ENCODE peak calls at places on chromosomes 13 and 19, in eight cellular contexts. One of them, this sample, is unnamed.

GRCh38 chr13:112756511-112756966 is 66.7 kb downstream of the ATP11A start:
- DNase-seq in PC-3: no peak
- DNase-seq in GM23338: no peak
- DNase-seq in keratinocyte: no peak
- DNase-seq in HCT116: no peak
- DNase-seq in fibroblast of lung: no peak
- DNase-seq in GM23248: no peak
- DNase-seq in neural progenitor cell: no peak
- DNase-seq in this sample: no peak

GRCh38 chr19:10565028-10565566 is 713 bp downstream of the KRI1 start:
- DNase-seq in HCT116: no peak
- DNase-seq in GM23338: peak
- DNase-seq in GM23248: peak
- DNase-seq in PC-3: peak
- DNase-seq in keratinocyte: no peak
- DNase-seq in neural progenitor cell: peak
- DNase-seq in fibroblast of lung: peak
- DNase-seq in this sample: peak

GRCh38 chr13:106382569-106382968 is 152.9 kb downstream of the EFNB2 start:
- DNase-seq in neural progenitor cell: no peak
- DNase-seq in PC-3: no peak
- DNase-seq in HCT116: no peak
- DNase-seq in keratinocyte: no peak
- DNase-seq in fibroblast of lung: no peak
- DNase-seq in GM23338: no peak
- DNase-seq in GM23248: no peak
- DNase-seq in this sample: no peak

GRCh38 chr19:13401388-13401787 is 104.9 kb downstream of the CACNA1A start:
- DNase-seq in HCT116: peak
- DNase-seq in neural progenitor cell: no peak
- DNase-seq in GM23338: peak
- DNase-seq in keratinocyte: peak
- DNase-seq in PC-3: peak
- DNase-seq in fibroblast of lung: peak
- DNase-seq in GM23248: peak
- DNase-seq in this sample: peak

GRCh38 chr19:48135411-48135810 is 24.8 kb upstream of the PLA2G4C start:
- DNase-seq in neural progenitor cell: no peak
- DNase-seq in HCT116: no peak
- DNase-seq in keratinocyte: no peak
- DNase-seq in GM23248: peak
- DNase-seq in GM23338: peak
- DNase-seq in fibroblast of lung: no peak
- DNase-seq in PC-3: no peak
- DNase-seq in this sample: peak

GRCh38 chr13:44191504-44192171 is 182.0 kb upstream of the SERP2 start:
- DNase-seq in keratinocyte: no peak
- DNase-seq in PC-3: peak
- DNase-seq in GM23338: peak
- DNase-seq in fibroblast of lung: peak
- DNase-seq in neural progenitor cell: peak
- DNase-seq in GM23248: peak
- DNase-seq in HCT116: peak
- DNase-seq in this sample: peak

GRCh38 chr13:38582133-38582532 is 104.7 kb upstream of the FREM2 start:
- DNase-seq in GM23338: peak
- DNase-seq in GM23248: peak
- DNase-seq in fibroblast of lung: peak
- DNase-seq in keratinocyte: no peak
- DNase-seq in HCT116: no peak
- DNase-seq in PC-3: peak
- DNase-seq in neural progenitor cell: peak
- DNase-seq in this sample: peak

GRCh38 chr19:38970664-38971532 is 4.6 kb downstream of the FBXO17 start:
- DNase-seq in HCT116: no peak
- DNase-seq in PC-3: no peak
- DNase-seq in keratinocyte: no peak
- DNase-seq in GM23338: no peak
- DNase-seq in neural progenitor cell: no peak
- DNase-seq in fibroblast of lung: no peak
- DNase-seq in GM23248: peak
- DNase-seq in this sample: no peak

GRCh38 chr13:47831265-47831664 is 169.8 kb downstream of the SUCLA2 start:
- DNase-seq in GM23338: no peak
- DNase-seq in HCT116: no peak
- DNase-seq in neural progenitor cell: no peak
- DNase-seq in PC-3: no peak
- DNase-seq in keratinocyte: no peak
- DNase-seq in GM23248: peak
- DNase-seq in fibroblast of lung: no peak
- DNase-seq in this sample: no peak

GRCh38 chr19:35327642-35328041 is 1.3 kb upstream of the CD22 start:
- DNase-seq in keratinocyte: no peak
- DNase-seq in neural progenitor cell: peak
- DNase-seq in PC-3: peak
- DNase-seq in GM23338: peak
- DNase-seq in GM23248: no peak
- DNase-seq in fibroblast of lung: no peak
- DNase-seq in HCT116: no peak
- DNase-seq in this sample: no peak

GRCh38 chr13:77112961-77113360 is 86.0 kb upstream of the FBXL3 start:
- DNase-seq in GM23338: no peak
- DNase-seq in GM23248: no peak
- DNase-seq in PC-3: no peak
- DNase-seq in keratinocyte: no peak
- DNase-seq in neural progenitor cell: no peak
- DNase-seq in fibroblast of lung: no peak
- DNase-seq in HCT116: no peak
- DNase-seq in this sample: no peak

GRCh38 chr19:13554506-13555235 is 48.4 kb upstream of the CACNA1A start:
- DNase-seq in fibroblast of lung: peak
- DNase-seq in HCT116: no peak
- DNase-seq in GM23338: no peak
- DNase-seq in neural progenitor cell: no peak
- DNase-seq in PC-3: no peak
- DNase-seq in keratinocyte: no peak
- DNase-seq in GM23248: peak
- DNase-seq in this sample: no peak

GRCh38 chr13:64510698-64511097 is 2719.4 kb downstream of the PCDH9 start:
- DNase-seq in GM23338: no peak
- DNase-seq in HCT116: no peak
- DNase-seq in PC-3: no peak
- DNase-seq in fibroblast of lung: no peak
- DNase-seq in keratinocyte: no peak
- DNase-seq in GM23248: no peak
- DNase-seq in neural progenitor cell: no peak
- DNase-seq in this sample: no peak

GRCh38 chr19:51994048-51994644 is 7.5 kb upstream of the ZNF350 start:
- DNase-seq in GM23338: no peak
- DNase-seq in GM23248: peak
- DNase-seq in neural progenitor cell: no peak
- DNase-seq in keratinocyte: no peak
- DNase-seq in fibroblast of lung: no peak
- DNase-seq in PC-3: no peak
- DNase-seq in HCT116: no peak
- DNase-seq in this sample: no peak

GRCh38 chr19:12606796-12607195 is 3.8 kb downstream of the ZNF490 start:
- DNase-seq in fibroblast of lung: no peak
- DNase-seq in HCT116: no peak
- DNase-seq in neural progenitor cell: no peak
- DNase-seq in GM23338: no peak
- DNase-seq in GM23248: peak
- DNase-seq in keratinocyte: no peak
- DNase-seq in PC-3: no peak
- DNase-seq in this sample: no peak

GRCh38 chr13:89238496-89238895 is 1567.3 kb downstream of the SLITRK5 start:
- DNase-seq in HCT116: no peak
- DNase-seq in neural progenitor cell: no peak
- DNase-seq in GM23248: no peak
- DNase-seq in PC-3: no peak
- DNase-seq in fibroblast of lung: no peak
- DNase-seq in keratinocyte: peak
- DNase-seq in GM23338: no peak
- DNase-seq in this sample: no peak

GRCh38 chr13:47415048-47415447 is 518.2 kb upstream of the HTR2A start:
- DNase-seq in keratinocyte: no peak
- DNase-seq in neural progenitor cell: no peak
- DNase-seq in fibroblast of lung: peak
- DNase-seq in HCT116: no peak
- DNase-seq in GM23248: peak
- DNase-seq in GM23338: no peak
- DNase-seq in PC-3: no peak
- DNase-seq in this sample: no peak

GRCh38 chr19:50713556-50714236 is 5.9 kb downstream of the SHANK1 start:
- DNase-seq in GM23338: no peak
- DNase-seq in HCT116: no peak
- DNase-seq in GM23248: no peak
- DNase-seq in keratinocyte: no peak
- DNase-seq in PC-3: no peak
- DNase-seq in neural progenitor cell: no peak
- DNase-seq in fibroblast of lung: no peak
- DNase-seq in this sample: no peak
- TF ChIP-seq EZH2 in GM23338: no peak
- TF ChIP-seq EZH2 in HCT116: no peak
- TF ChIP-seq EZH2 in GM23248: no peak
- TF ChIP-seq EZH2 in keratinocyte: no peak
- TF ChIP-seq EZH2 in PC-3: no peak
- TF ChIP-seq EZH2 in neural progenitor cell: no peak
- TF ChIP-seq EZH2 in fibroblast of lung: no peak
- TF ChIP-seq EZH2 in this sample: no peak

DNA sequence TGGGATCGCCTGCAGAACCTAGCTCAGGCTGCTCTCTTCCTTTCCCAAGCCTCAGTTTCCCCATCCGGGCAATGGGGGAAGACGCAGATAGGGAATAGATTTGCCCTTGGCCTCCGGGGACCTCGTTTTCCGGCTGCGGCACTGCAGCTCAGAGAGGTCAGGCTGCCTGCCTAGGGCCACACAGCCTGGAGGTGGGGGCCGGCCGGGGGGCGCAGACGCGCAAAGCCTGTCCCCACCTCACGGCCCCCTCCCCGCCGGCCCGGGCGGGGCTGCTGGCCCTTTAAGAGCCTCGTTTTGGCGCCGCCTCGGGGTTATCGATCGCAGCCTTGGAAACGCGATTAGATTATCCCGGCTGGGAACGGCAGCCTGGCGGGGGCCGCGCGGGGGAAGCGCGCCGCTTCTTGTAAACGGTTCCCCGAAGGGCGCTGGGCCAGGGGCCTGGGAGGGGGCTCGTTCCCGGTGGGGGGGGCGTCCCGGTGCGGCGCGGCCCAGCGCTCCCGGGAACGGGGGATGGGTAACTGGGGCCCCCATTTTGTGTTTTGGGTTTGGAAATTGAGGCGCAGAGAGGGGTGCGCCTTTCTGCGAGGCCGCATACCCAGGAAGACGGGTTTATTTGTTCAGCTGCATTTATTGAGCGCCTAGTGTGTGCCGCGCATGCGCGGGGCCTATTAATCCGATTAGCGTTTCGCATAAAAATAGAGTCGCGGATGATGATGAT is 23.4 kb upstream of the TCF3 start:
- DNase-seq in fibroblast of lung: no peak
- DNase-seq in neural progenitor cell: peak
- DNase-seq in PC-3: no peak
- DNase-seq in GM23248: no peak
- DNase-seq in HCT116: no peak
- DNase-seq in keratinocyte: no peak
- DNase-seq in GM23338: peak
- DNase-seq in this sample: no peak
- TF ChIP-seq EZH2 in fibroblast of lung: no peak
- TF ChIP-seq EZH2 in neural progenitor cell: peak
- TF ChIP-seq EZH2 in PC-3: no peak
- TF ChIP-seq EZH2 in GM23248: no peak
- TF ChIP-seq EZH2 in HCT116: no peak
- TF ChIP-seq EZH2 in keratinocyte: peak
- TF ChIP-seq EZH2 in GM23338: no peak
- TF ChIP-seq EZH2 in this sample: no peak

DNA sequence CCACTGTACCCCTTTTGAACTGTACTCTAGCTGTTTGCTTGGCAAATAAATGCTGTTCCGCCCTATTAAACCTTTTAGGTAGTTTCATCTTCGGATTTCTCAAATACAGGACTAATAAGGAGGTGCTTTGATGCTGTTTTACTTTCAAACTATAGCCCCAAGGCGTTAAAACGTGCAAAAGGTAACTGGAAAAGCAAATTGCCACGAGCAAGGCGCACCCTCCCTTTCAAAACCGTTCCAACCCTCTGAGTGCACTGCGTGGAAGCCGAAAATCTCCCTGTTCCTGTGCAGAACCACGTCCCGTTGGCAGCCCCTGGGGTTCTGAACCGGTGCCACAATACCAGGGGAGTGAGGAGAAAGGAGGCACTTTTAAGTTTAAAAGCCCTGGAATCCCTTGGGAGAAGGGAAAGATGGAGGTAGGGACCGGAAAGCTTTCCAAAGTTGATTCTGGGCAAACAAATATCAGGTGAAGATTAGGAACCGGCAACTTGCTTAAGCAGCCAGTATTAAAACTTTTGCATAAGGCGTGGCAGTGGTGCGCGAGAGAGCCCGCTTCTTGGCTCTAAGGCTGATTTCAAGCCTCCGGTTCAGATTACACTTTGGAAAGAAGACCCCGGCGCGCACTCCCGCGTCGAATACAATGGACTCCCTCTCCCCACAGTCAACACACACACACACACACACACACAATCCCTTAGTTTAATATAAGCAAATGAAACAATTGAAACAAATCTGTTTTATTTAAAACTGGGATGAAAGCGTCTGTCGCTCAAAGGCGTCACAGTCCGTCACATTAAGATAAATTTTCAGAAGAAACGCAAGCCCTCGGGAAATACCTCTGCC is 9.5 kb downstream of the POU4F1 start:
- DNase-seq in neural progenitor cell: peak
- DNase-seq in GM23248: no peak
- DNase-seq in PC-3: no peak
- DNase-seq in keratinocyte: no peak
- DNase-seq in fibroblast of lung: no peak
- DNase-seq in HCT116: no peak
- DNase-seq in GM23338: peak
- DNase-seq in this sample: no peak
- TF ChIP-seq EZH2 in neural progenitor cell: peak
- TF ChIP-seq EZH2 in GM23248: no peak
- TF ChIP-seq EZH2 in PC-3: no peak
- TF ChIP-seq EZH2 in keratinocyte: peak
- TF ChIP-seq EZH2 in fibroblast of lung: peak
- TF ChIP-seq EZH2 in HCT116: no peak
- TF ChIP-seq EZH2 in GM23338: peak
- TF ChIP-seq EZH2 in this sample: peak

DNA sequence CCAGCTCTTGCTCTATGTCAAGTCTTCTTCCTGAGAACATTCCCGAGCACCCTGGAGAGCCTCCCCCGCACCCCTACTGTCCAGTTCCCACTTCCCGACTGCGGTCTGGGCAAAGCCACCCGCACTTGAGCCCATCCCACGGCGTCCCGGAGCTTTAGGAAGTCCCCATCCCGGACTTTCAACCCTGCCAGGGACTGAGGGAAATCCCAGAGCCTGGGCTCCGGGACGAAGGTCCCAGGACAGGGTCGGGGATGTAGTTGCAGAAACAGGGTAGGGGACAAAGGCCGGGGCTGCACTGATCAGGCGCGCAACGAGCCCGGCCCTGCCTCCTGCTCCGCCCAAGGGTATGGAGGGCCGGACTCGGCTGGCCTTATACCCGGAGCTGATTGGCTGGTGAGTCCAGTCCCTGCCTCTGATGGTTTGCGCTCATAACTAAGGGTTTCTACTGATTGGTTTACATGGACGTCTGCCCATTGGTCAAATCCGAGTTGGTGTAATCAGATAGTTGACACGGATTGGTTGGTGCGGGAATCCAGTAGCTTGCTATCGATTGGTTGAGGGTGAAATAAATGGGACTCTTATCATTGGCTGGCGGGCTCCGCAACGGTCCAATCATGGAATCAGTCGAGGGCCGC is 824 bp upstream of the MPND start:
- DNase-seq in GM23338: peak
- DNase-seq in HCT116: peak
- DNase-seq in fibroblast of lung: peak
- DNase-seq in neural progenitor cell: peak
- DNase-seq in keratinocyte: peak
- DNase-seq in PC-3: peak
- DNase-seq in GM23248: peak
- DNase-seq in this sample: peak
- TF ChIP-seq EZH2 in GM23338: no peak
- TF ChIP-seq EZH2 in HCT116: no peak
- TF ChIP-seq EZH2 in fibroblast of lung: peak
- TF ChIP-seq EZH2 in neural progenitor cell: no peak
- TF ChIP-seq EZH2 in keratinocyte: peak
- TF ChIP-seq EZH2 in PC-3: no peak
- TF ChIP-seq EZH2 in GM23248: no peak
- TF ChIP-seq EZH2 in this sample: peak